ENCODE peak calls at places on chromosomes 6 and 20, in nine cellular contexts. L is psoas muscle; Q is Kasumi-1; P is cardiac fibroblast; Z is mammary epithelial cell; T is H54; C is activated CD4-positive, alpha-beta T cell treated with anti-CD3 and anti-CD28 coated beads, Interleukin-2, amount 10 ng/mL, durations not matched to agents 24 days and 14 days; D is A549; I is hypothalamus. N is an unnamed sample.

GRCh38 chr6:26592649-26593048 is 4.1 kb upstream of the ABT1 start:
- DNase-seq in Z (no peak), L (no peak), C (no peak), I (no peak), D (peak; percentile 24), Q (peak; percentile 47), P (no peak), T (no peak), N (peak; percentile 57)

GRCh38 chr20:32537657-32538525 is 47.2 kb downstream of the NOL4L start:
- DNase-seq in I (no peak), D (no peak), L (no peak), C (peak; percentile 71), T (no peak), Q (peak; percentile 26), P (no peak), Z (no peak), N (no peak)

GRCh38 chr20:31682927-31683326 is 39.7 kb downstream of the BCL2L1 start:
- DNase-seq in T (no peak), I (no peak), L (no peak), Z (no peak), C (no peak), Q (no peak), P (no peak), D (no peak), N (no peak)

GRCh38 chr6:169848946-169849345 is 97.5 kb downstream of the ERMARD start:
- DNase-seq in D (no peak), C (no peak), L (no peak), T (no peak), I (no peak), P (no peak), Q (no peak), Z (no peak), N (no peak)

GRCh38 chr20:51854912-51855311 is 52.6 kb upstream of the SALL4 start:
- DNase-seq in P (peak; percentile 3), Q (no peak), L (no peak), D (no peak), T (no peak), C (no peak), Z (no peak), I (no peak), N (no peak)

GRCh38 chr6:70506321-70506720 is 60.4 kb upstream of the SDHAF4 start:
- DNase-seq in C (no peak), Z (no peak), D (no peak), T (no peak), P (no peak), L (no peak), I (no peak), Q (no peak), N (no peak)

GRCh38 chr20:11716239-11716944 is 201.3 kb upstream of the BTBD3 start:
- DNase-seq in I (no peak), P (peak; percentile 72), T (peak; percentile 57), Q (peak; percentile 69), Z (peak; percentile 71), D (peak; percentile 78), L (no peak), C (no peak), N (peak; percentile 51)

GRCh38 chr6:93047033-93047432 is 372.3 kb downstream of the EPHA7 start:
- DNase-seq in C (no peak), I (no peak), L (peak; percentile 17), T (no peak), Z (no peak), Q (no peak), D (no peak), P (no peak), N (no peak)

GRCh38 chr6:25010917-25011625 is 75.3 kb upstream of the RIPOR2 start:
- DNase-seq in I (no peak), D (no peak), Z (peak; percentile 41), Q (no peak), T (no peak), C (no peak), P (peak; percentile 71), L (no peak), N (no peak)

GRCh38 chr6:166970776-166971175 is 14.4 kb upstream of the RNASET2 start:
- DNase-seq in I (no peak), L (no peak), C (no peak), P (no peak), Q (no peak), T (no peak), Z (no peak), D (no peak), N (no peak)

N was measured in NAMALWA.